ENCODE peak calls at places on chromosome 6, in five cellular contexts. D is GM12878, X is HepG2, F is H1, M is K562. P is an unnamed sample.
A peak's percentile ranks its signal among the peaks of the same experiment; 100 is the strongest.

GRCh38 chr6:154614101-154614500 is 103.6 kb upstream of the CNKSR3 start:
- DNase-seq in M (no peak), F (no peak), X (no peak), D (no peak), P (no peak)

GRCh38 chr6:150541587-150541986 is 58.1 kb upstream of the PLEKHG1 start:
- DNase-seq in X (peak; percentile 9), D (no peak), F (no peak), M (no peak), P (no peak)

GRCh38 chr6:56725257-56725656 is 82.6 kb upstream of the DST start:
- DNase-seq in D (no peak), X (peak; percentile 23), F (no peak), M (no peak), P (no peak)

GRCh38 chr6:128131566-128131965 is 230.7 kb upstream of the THEMIS start:
- DNase-seq in F (no peak), X (no peak), M (no peak), D (no peak), P (no peak)

GRCh38 chr6:142521791-142522190 is 220.0 kb downstream of the ADGRG6 start:
- DNase-seq in D (no peak), X (no peak), M (no peak), F (no peak), P (no peak)

GRCh38 chr6:34664270-34664971 is 32.1 kb downstream of the ILRUN start:
- DNase-seq in M (peak; percentile 86), X (peak; percentile 48), D (no peak), F (no peak), P (no peak)

GRCh38 chr6:39217177-39217864 is 12.0 kb downstream of the KCNK5 start:
- DNase-seq in M (no peak), F (no peak), D (no peak), X (no peak), P (no peak)

GRCh38 chr6:34543421-34543820 is 12.7 kb downstream of the SPDEF start:
- DNase-seq in F (no peak), D (no peak), X (no peak), M (no peak), P (no peak)

GRCh38 chr6:88380083-88380482 is 213.9 kb upstream of the CNR1 start:
- DNase-seq in X (no peak), D (no peak), F (no peak), M (no peak), P (no peak)

GRCh38 chr6:96899019-96899418 is 1.3 kb upstream of the NDUFAF4 start:
- DNase-seq in D (no peak), M (no peak), X (peak; percentile 19), F (no peak), P (no peak)

GRCh38 chr6:8187209-8187608 is 84.9 kb upstream of the EEF1E1 start:
- DNase-seq in F (no peak), M (no peak), X (no peak), D (no peak), P (no peak)

GRCh38 chr6:132973556-132973993 is 159.2 kb downstream of the RPS12 start:
- DNase-seq in F (no peak), D (no peak), X (no peak), M (no peak), P (no peak)

GRCh38 chr6:22954749-22955385 is 385.5 kb downstream of the HDGFL1 start:
- DNase-seq in F (no peak), X (peak; percentile 4), M (no peak), D (no peak), P (no peak)

GRCh38 chr6:32854376-32855178 is 585 bp downstream of the PSMB9 start:
- DNase-seq in F (no peak), D (no peak), X (no peak), M (no peak), P (peak; percentile 58)

GRCh38 chr6:113433506-113433991 is 423.6 kb upstream of the MARCKS start:
- DNase-seq in F (no peak), D (no peak), X (peak; percentile 34), M (no peak), P (no peak)

GRCh38 chr6:137233561-137234504 is 14.6 kb upstream of the IFNGR1 start:
- DNase-seq in M (peak; percentile 36), F (no peak), X (peak; percentile 58), D (no peak), P (no peak)

GRCh38 chr6:16278750-16279149 is 40.4 kb downstream of the GMPR start:
- DNase-seq in M (no peak), X (no peak), D (no peak), F (no peak), P (no peak)

GRCh38 chr6:28866342-28867077 is 57.3 kb downstream of the TRIM27 start:
- DNase-seq in F (peak; percentile 84), X (peak; percentile 85), D (no peak), M (peak; percentile 72), P (no peak)

GRCh38 chr6:119148102-119148824 is 69.8 kb upstream of the FAM184A start:
- DNase-seq in F (peak; percentile 47), D (no peak), X (peak; percentile 79), M (peak; percentile 71), P (no peak)

GRCh38 chr6:146775227-146775626 is 176.5 kb downstream of the ADGB start:
- DNase-seq in F (no peak), D (no peak), X (no peak), M (peak; percentile 28), P (no peak)

GRCh38 chr6:78465042-78465634 is 402.2 kb upstream of the IRAK1BP1 start:
- DNase-seq in X (no peak), F (no peak), M (no peak), D (no peak), P (no peak)

GRCh38 chr6:42689371-42689770 is 33.0 kb downstream of the PRPH2 start:
- DNase-seq in X (no peak), M (no peak), F (no peak), D (no peak), P (no peak)

GRCh38 chr6:44696099-44696498 is 308.6 kb downstream of the CDC5L start:
- DNase-seq in F (no peak), M (no peak), D (no peak), X (no peak), P (no peak)

GRCh38 chr6:86500035-86500434 is 437.3 kb upstream of the HTR1E start:
- DNase-seq in D (no peak), F (no peak), X (no peak), M (no peak), P (no peak)

GRCh38 chr6:163565140-163565539 is 150.6 kb downstream of the QKI start:
- DNase-seq in X (no peak), F (no peak), M (no peak), D (no peak), P (no peak)

GRCh38 chr6:163568275-163568674 is 153.8 kb downstream of the QKI start:
- DNase-seq in D (no peak), M (no peak), F (no peak), X (no peak), P (no peak)

GRCh38 chr6:163564536-163564935 is 150.0 kb downstream of the QKI start:
- DNase-seq in X (no peak), D (no peak), F (no peak), M (no peak), P (no peak)

GRCh38 chr6:163566056-163566455 is 151.5 kb downstream of the QKI start:
- DNase-seq in X (no peak), F (no peak), D (no peak), M (no peak), P (no peak)

DNA sequence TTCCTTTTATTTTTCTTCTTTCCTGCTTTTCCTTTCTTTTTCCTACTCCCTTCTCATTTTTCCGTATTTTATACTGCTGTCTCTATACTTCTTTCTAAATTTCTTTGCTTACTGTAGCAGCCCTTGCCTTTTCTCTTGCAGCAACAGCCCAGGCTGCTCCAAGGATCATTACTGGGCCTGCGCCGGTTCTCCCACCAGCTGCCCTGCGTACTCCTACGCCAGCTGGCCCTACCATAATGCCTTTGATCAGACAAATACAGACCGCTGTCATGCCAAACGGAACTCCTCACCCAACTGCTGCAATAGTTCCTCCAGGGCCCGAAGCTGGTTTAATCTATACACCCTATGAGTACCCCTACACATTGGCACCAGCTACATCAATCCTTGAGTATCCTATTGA is 148.8 kb downstream of the QKI start:
- DNase-seq in M (no peak), F (no peak), D (no peak), X (no peak), P (no peak)
- TF ChIP-seq TAF1 in M (no peak), F (no peak), D (no peak), X (no peak), P (no peak)

GRCh38 chr6:107198631-107199416 is 83.5 kb upstream of the BEND3 start:
- DNase-seq in X (no peak), F (no peak), D (no peak), M (no peak), P (no peak)

GRCh38 chr6:107205062-107205461 is 89.7 kb upstream of the BEND3 start:
- DNase-seq in M (no peak), X (no peak), F (no peak), D (no peak), P (no peak)

GRCh38 chr6:107207251-107207890 is 92.1 kb upstream of the BEND3 start:
- DNase-seq in D (no peak), F (no peak), X (no peak), M (no peak), P (no peak)

GRCh38 chr6:107202876-107203468 is 87.7 kb upstream of the BEND3 start:
- DNase-seq in F (no peak), X (no peak), M (no peak), D (no peak), P (no peak)
- TF ChIP-seq POLR2AphosphoS5 in F (no peak), X (no peak), M (no peak), D (no peak), P (no peak)

GRCh38 chr6:63882208-63882607 is 246.6 kb downstream of the PHF3 start:
- DNase-seq in X (peak; percentile 8), M (no peak), F (no peak), D (no peak), P (no peak)
- TF ChIP-seq POLR2A in X (no peak), M (no peak), F (no peak), D (no peak), P (no peak)

DNA sequence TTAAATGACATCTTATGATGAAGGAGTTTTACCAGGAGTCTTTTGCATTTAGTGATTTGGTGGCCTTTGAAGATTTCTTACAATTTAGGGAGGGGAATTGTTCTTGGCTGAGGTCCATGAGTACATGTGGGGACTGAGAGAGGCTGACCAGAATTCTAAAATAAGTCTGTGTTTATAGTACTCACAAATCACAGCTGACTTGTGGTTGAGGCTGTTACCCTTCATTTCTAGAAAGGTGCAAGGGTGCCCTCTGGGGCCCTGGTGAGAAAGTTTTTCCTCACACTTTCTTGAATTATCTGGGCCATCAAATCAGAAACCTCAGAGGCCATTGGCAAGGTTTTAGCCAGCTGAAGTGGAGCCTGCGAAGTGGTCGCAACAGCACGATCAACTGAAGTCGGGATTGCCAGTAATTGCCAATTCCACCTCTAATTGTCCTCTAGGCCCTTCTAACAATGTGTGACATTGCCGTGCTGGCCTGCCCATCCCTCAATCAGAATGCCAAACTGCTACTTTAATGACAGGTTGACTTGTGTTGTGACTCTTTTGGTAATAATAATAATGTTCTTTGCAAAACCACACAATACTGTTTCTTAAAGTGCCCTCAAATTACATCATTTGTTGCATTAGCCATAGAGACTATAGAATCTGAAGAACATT is 221.6 kb downstream of the OGFRL1 start:
- DNase-seq in M (no peak), X (peak; percentile 9), D (no peak), F (peak; percentile 56), P (no peak)
- TF ChIP-seq TAF1 in M (no peak), X (no peak), D (no peak), F (no peak), P (no peak)